ENCODE peak calls at places on chromosomes 6 and 20, in six cellular contexts. B, E, V, C, H and M are unnamed samples.

GRCh38 chr20:62795023-62795761 is 1.1 kb upstream of the MRGBP start:
- DNase-seq in E (peak; percentile 74), V (peak; percentile 56), H (peak; percentile 68), C (peak; percentile 82), B (peak; percentile 63), M (no peak)

GRCh38 chr6:31396422-31397152 is 6.8 kb upstream of the MICA start:
- DNase-seq in E (peak; percentile 86), B (peak; percentile 82), V (peak; percentile 82), H (peak; percentile 78), C (peak; percentile 94), M (no peak)

GRCh38 chr6:110541701-110542309 is 65.4 kb upstream of the SLC22A16 start:
- DNase-seq in C (no peak), H (no peak), E (no peak), V (peak; percentile 20), B (no peak), M (no peak)

GRCh38 chr6:6911391-6911790 is 196.4 kb upstream of the RREB1 start:
- DNase-seq in B (no peak), H (no peak), V (no peak), C (no peak), E (no peak), M (no peak)

GRCh38 chr6:41917528-41917927 is 3.4 kb downstream of the MED20 start:
- DNase-seq in V (peak; percentile 91), E (peak; percentile 49), B (no peak), C (no peak), H (no peak), M (peak; percentile 73)

GRCh38 chr20:50099121-50099520 is 13.8 kb downstream of the UBE2V1 start:
- DNase-seq in E (no peak), H (no peak), C (no peak), B (no peak), V (no peak), M (no peak)

GRCh38 chr20:54585222-54585621 is 109.8 kb downstream of the DOK5 start:
- DNase-seq in B (no peak), C (no peak), V (no peak), H (no peak), E (no peak), M (no peak)

GRCh38 chr6:69705954-69706353 is 90.9 kb downstream of the LMBRD1 start:
- DNase-seq in V (no peak), H (peak; percentile 15), E (no peak), C (peak; percentile 42), B (no peak), M (no peak)

GRCh38 chr6:158488065-158488464 is 71.8 kb upstream of the TMEM181 start:
- DNase-seq in E (no peak), C (no peak), H (no peak), V (peak; percentile 91), B (no peak), M (peak; percentile 98)

GRCh38 chr6:170095273-170095976 is 195.5 kb downstream of the DLL1 start:
- DNase-seq in V (no peak), H (no peak), B (no peak), E (no peak), C (peak; percentile 33), M (no peak)

GRCh38 chr20:51818479-51819008 is 16.2 kb upstream of the SALL4 start:
- DNase-seq in B (no peak), E (no peak), V (no peak), C (no peak), H (no peak), M (no peak)
- TF ChIP-seq CTCF in B (no peak), E (no peak), V (no peak), C (no peak), H (no peak), M (no peak)

GRCh38 chr6:39724787-39725631 is at the start of gene KIF6:
- DNase-seq in E (peak; percentile 94), V (peak; percentile 95), C (peak; percentile 98), B (peak; percentile 93), H (peak; percentile 98), M (peak; percentile 66)
- H3K4me3 ChIP-seq in E (peak within 1 kb of the TSS; percentile 54), V (peak within 1 kb of the TSS; percentile 66), C (peak within 1 kb of the TSS; percentile 79), B (peak within 1 kb of the TSS; percentile 54), H (peak within 1 kb of the TSS; percentile 64), M (peak within 1 kb of the TSS; percentile 80)

GRCh38 chr20:14521436-14521835 is 184.0 kb upstream of the FLRT3 start:
- DNase-seq in E (no peak), H (no peak), V (no peak), B (no peak), C (no peak), M (no peak)

GRCh38 chr20:14521016-14521415 is 183.6 kb upstream of the FLRT3 start:
- DNase-seq in E (no peak), C (no peak), V (no peak), B (no peak), H (no peak), M (no peak)

GRCh38 chr20:14522595-14522994 is 185.2 kb upstream of the FLRT3 start:
- DNase-seq in C (no peak), E (no peak), V (no peak), B (no peak), H (no peak), M (no peak)

GRCh38 chr20:14525439-14525838 is 188.0 kb upstream of the FLRT3 start:
- DNase-seq in B (no peak), C (no peak), E (no peak), V (no peak), H (no peak), M (no peak)

DNA sequence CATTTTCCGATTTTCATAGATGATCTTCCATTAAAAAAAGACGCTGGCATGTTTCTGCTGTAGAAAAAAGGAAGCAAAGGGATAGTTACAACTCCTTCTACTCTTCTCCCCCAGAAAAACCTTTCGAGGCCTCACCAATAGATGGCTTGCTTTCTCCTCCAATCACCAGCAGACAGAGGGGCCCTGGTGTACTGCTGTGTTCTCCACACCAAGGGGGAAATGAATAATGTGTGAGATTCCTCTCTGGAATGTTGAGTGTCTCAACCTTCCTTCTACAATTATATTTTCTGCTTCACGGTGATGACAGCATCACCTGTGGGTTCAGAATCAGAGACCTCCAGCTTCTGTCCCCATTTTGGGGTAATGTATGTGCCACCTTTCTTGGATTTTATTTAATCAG is 185.7 kb upstream of the FLRT3 start:
- DNase-seq in B (no peak), E (no peak), C (no peak), V (no peak), H (no peak), M (no peak)
- TF ChIP-seq CTCF in B (no peak), E (no peak), C (no peak), V (no peak), H (no peak), M (no peak)

GRCh38 chr20:1700990-1701389 is 43.4 kb upstream of the SIRPG start:
- DNase-seq in B (no peak), C (no peak), H (no peak), E (no peak), V (no peak), M (no peak)
- H3K4me3 ChIP-seq in B (no peak overlapping the region), C (no peak overlapping the region), H (no peak overlapping the region), E (no peak overlapping the region), V (no peak overlapping the region), M (no peak overlapping the region)